ENCODE peak calls at places on chromosomes 7 and 10, in six cellular contexts. One of them, this sample, is unnamed. For H3K4me1, the result is how much of the 10 kb centered on the place peaks cover.

GRCh38 chr7:41940760-41941343 is 238.0 kb upstream of the INHBA start:
- DNase-seq in naive thymus-derived CD4-positive, alpha-beta T cell: peak
- DNase-seq in Peyer's patch: no peak
- DNase-seq in testis: peak
- DNase-seq in GM23248: peak
- DNase-seq in lower lobe of right lung: peak
- DNase-seq in this sample: peak

GRCh38 chr10:86375204-86375603 is 8.6 kb upstream of the GRID1 start:
- DNase-seq in naive thymus-derived CD4-positive, alpha-beta T cell: no peak
- DNase-seq in Peyer's patch: no peak
- DNase-seq in testis: peak
- DNase-seq in GM23248: no peak
- DNase-seq in lower lobe of right lung: no peak
- DNase-seq in this sample: no peak

GRCh38 chr10:33476757-33477273 is 142.3 kb upstream of the NRP1 start:
- DNase-seq in naive thymus-derived CD4-positive, alpha-beta T cell: no peak
- DNase-seq in Peyer's patch: no peak
- DNase-seq in testis: no peak
- DNase-seq in GM23248: no peak
- DNase-seq in lower lobe of right lung: no peak
- DNase-seq in this sample: no peak

GRCh38 chr7:38465946-38466345 is 165.2 kb downstream of the AMPH start:
- DNase-seq in naive thymus-derived CD4-positive, alpha-beta T cell: no peak
- DNase-seq in Peyer's patch: no peak
- DNase-seq in testis: no peak
- DNase-seq in GM23248: peak
- DNase-seq in lower lobe of right lung: no peak
- DNase-seq in this sample: no peak

GRCh38 chr7:44936322-44936721 is 42.5 kb downstream of the MYO1G start:
- DNase-seq in naive thymus-derived CD4-positive, alpha-beta T cell: no peak
- DNase-seq in Peyer's patch: no peak
- DNase-seq in testis: no peak
- DNase-seq in GM23248: no peak
- DNase-seq in lower lobe of right lung: no peak
- DNase-seq in this sample: no peak

GRCh38 chr7:55539380-55539779 is 32.9 kb downstream of the VOPP1 start:
- DNase-seq in naive thymus-derived CD4-positive, alpha-beta T cell: no peak
- DNase-seq in Peyer's patch: no peak
- DNase-seq in testis: no peak
- DNase-seq in GM23248: no peak
- DNase-seq in lower lobe of right lung: no peak
- DNase-seq in this sample: no peak

GRCh38 chr10:30027057-30028005 is 32.1 kb downstream of the JCAD start:
- DNase-seq in naive thymus-derived CD4-positive, alpha-beta T cell: peak
- DNase-seq in Peyer's patch: peak
- DNase-seq in testis: peak
- DNase-seq in GM23248: no peak
- DNase-seq in lower lobe of right lung: peak
- DNase-seq in this sample: peak

GRCh38 chr10:110750931-110751330 is 106.8 kb downstream of the RBM20 start:
- DNase-seq in naive thymus-derived CD4-positive, alpha-beta T cell: peak
- DNase-seq in Peyer's patch: no peak
- DNase-seq in testis: no peak
- DNase-seq in GM23248: no peak
- DNase-seq in lower lobe of right lung: no peak
- DNase-seq in this sample: no peak

GRCh38 chr7:25894002-25894901 is 257.7 kb upstream of the NFE2L3 start:
- DNase-seq in naive thymus-derived CD4-positive, alpha-beta T cell: peak
- DNase-seq in Peyer's patch: no peak
- DNase-seq in testis: peak
- DNase-seq in GM23248: peak
- DNase-seq in lower lobe of right lung: peak
- DNase-seq in this sample: peak

GRCh38 chr10:27242951-27243551 is 2.5 kb upstream of the ACBD5 start:
- DNase-seq in naive thymus-derived CD4-positive, alpha-beta T cell: peak
- DNase-seq in Peyer's patch: peak
- DNase-seq in testis: peak
- DNase-seq in GM23248: peak
- DNase-seq in lower lobe of right lung: no peak
- DNase-seq in this sample: peak

GRCh38 chr10:100374137-100374655 is 27.2 kb downstream of the SCD start:
- DNase-seq in naive thymus-derived CD4-positive, alpha-beta T cell: no peak
- DNase-seq in Peyer's patch: no peak
- DNase-seq in testis: no peak
- DNase-seq in GM23248: peak
- DNase-seq in lower lobe of right lung: no peak
- DNase-seq in this sample: no peak

GRCh38 chr7:3010161-3010560 is 33.5 kb downstream of the CARD11 start:
- DNase-seq in naive thymus-derived CD4-positive, alpha-beta T cell: no peak
- DNase-seq in Peyer's patch: no peak
- DNase-seq in testis: no peak
- DNase-seq in GM23248: no peak
- DNase-seq in lower lobe of right lung: no peak
- DNase-seq in this sample: no peak

GRCh38 chr7:12625836-12626235 is 55.3 kb downstream of the SCIN start:
- DNase-seq in naive thymus-derived CD4-positive, alpha-beta T cell: no peak
- DNase-seq in Peyer's patch: no peak
- DNase-seq in testis: no peak
- DNase-seq in GM23248: no peak
- DNase-seq in lower lobe of right lung: no peak
- DNase-seq in this sample: no peak

GRCh38 chr7:2734761-2735571 is 47.0 kb downstream of the AMZ1 start:
- DNase-seq in naive thymus-derived CD4-positive, alpha-beta T cell: no peak
- DNase-seq in Peyer's patch: no peak
- DNase-seq in testis: peak
- DNase-seq in GM23248: no peak
- DNase-seq in lower lobe of right lung: no peak
- DNase-seq in this sample: no peak

GRCh38 chr10:60930237-60930636 is 13.7 kb downstream of the RHOBTB1 start:
- DNase-seq in naive thymus-derived CD4-positive, alpha-beta T cell: no peak
- DNase-seq in Peyer's patch: no peak
- DNase-seq in testis: no peak
- DNase-seq in GM23248: no peak
- DNase-seq in lower lobe of right lung: no peak
- DNase-seq in this sample: no peak

GRCh38 chr7:98335411-98335977 is 54.0 kb downstream of the BRI3 start:
- DNase-seq in naive thymus-derived CD4-positive, alpha-beta T cell: no peak
- DNase-seq in Peyer's patch: no peak
- DNase-seq in testis: no peak
- DNase-seq in GM23248: no peak
- DNase-seq in lower lobe of right lung: no peak
- DNase-seq in this sample: no peak

GRCh38 chr7:66016131-66016461 is 34.1 kb upstream of the GUSB start:
- DNase-seq in naive thymus-derived CD4-positive, alpha-beta T cell: no peak
- DNase-seq in Peyer's patch: no peak
- DNase-seq in testis: no peak
- DNase-seq in GM23248: peak
- DNase-seq in lower lobe of right lung: no peak
- DNase-seq in this sample: peak

GRCh38 chr7:94344826-94345225 is 49.9 kb upstream of the COL1A2 start:
- DNase-seq in naive thymus-derived CD4-positive, alpha-beta T cell: no peak
- DNase-seq in Peyer's patch: no peak
- DNase-seq in testis: no peak
- DNase-seq in GM23248: peak
- DNase-seq in lower lobe of right lung: no peak
- DNase-seq in this sample: peak

GRCh38 chr10:5971315-5971832 is 6.0 kb downstream of the IL15RA start:
- DNase-seq in naive thymus-derived CD4-positive, alpha-beta T cell: no peak
- DNase-seq in Peyer's patch: peak
- DNase-seq in testis: no peak
- DNase-seq in GM23248: peak
- DNase-seq in lower lobe of right lung: peak
- DNase-seq in this sample: no peak

GRCh38 chr7:30170460-30171197 is 35.8 kb downstream of the MTURN start:
- DNase-seq in naive thymus-derived CD4-positive, alpha-beta T cell: no peak
- DNase-seq in Peyer's patch: no peak
- DNase-seq in testis: no peak
- DNase-seq in GM23248: peak
- DNase-seq in lower lobe of right lung: no peak
- DNase-seq in this sample: peak

GRCh38 chr7:4791738-4792536 is 16.5 kb downstream of the AP5Z1 start:
- DNase-seq in naive thymus-derived CD4-positive, alpha-beta T cell: peak
- DNase-seq in Peyer's patch: peak
- DNase-seq in testis: peak
- DNase-seq in GM23248: peak
- DNase-seq in lower lobe of right lung: peak
- DNase-seq in this sample: no peak

GRCh38 chr7:107993879-107994278 is 9.1 kb downstream of the LAMB1 start:
- DNase-seq in naive thymus-derived CD4-positive, alpha-beta T cell: no peak
- DNase-seq in Peyer's patch: no peak
- DNase-seq in testis: no peak
- DNase-seq in GM23248: no peak
- DNase-seq in lower lobe of right lung: no peak
- DNase-seq in this sample: no peak

GRCh38 chr10:132721725-132722124 is 64.2 kb downstream of the NKX6-2 start:
- DNase-seq in naive thymus-derived CD4-positive, alpha-beta T cell: no peak
- DNase-seq in Peyer's patch: no peak
- DNase-seq in testis: no peak
- DNase-seq in GM23248: no peak
- DNase-seq in lower lobe of right lung: no peak
- DNase-seq in this sample: no peak

GRCh38 chr10:47383254-47384147 is 592 bp downstream of the ZNF488 start:
- DNase-seq in naive thymus-derived CD4-positive, alpha-beta T cell: no peak
- DNase-seq in Peyer's patch: no peak
- DNase-seq in testis: no peak
- DNase-seq in GM23248: no peak
- DNase-seq in lower lobe of right lung: no peak
- DNase-seq in this sample: no peak

GRCh38 chr7:21426286-21426957 is 1.5 kb upstream of the SP4 start:
- DNase-seq in naive thymus-derived CD4-positive, alpha-beta T cell: no peak
- DNase-seq in Peyer's patch: no peak
- DNase-seq in testis: no peak
- DNase-seq in GM23248: peak
- DNase-seq in lower lobe of right lung: no peak
- DNase-seq in this sample: peak

GRCh38 chr10:119537953-119538630 is 4.4 kb downstream of the RGS10 start:
- DNase-seq in naive thymus-derived CD4-positive, alpha-beta T cell: no peak
- DNase-seq in Peyer's patch: no peak
- DNase-seq in testis: no peak
- DNase-seq in GM23248: no peak
- DNase-seq in lower lobe of right lung: no peak
- DNase-seq in this sample: no peak
- H3K4me3 ChIP-seq in naive thymus-derived CD4-positive, alpha-beta T cell: peak
- H3K4me3 ChIP-seq in Peyer's patch: peak
- H3K4me3 ChIP-seq in testis: no peak
- H3K4me3 ChIP-seq in GM23248: no peak
- H3K4me3 ChIP-seq in lower lobe of right lung: no peak
- H3K4me3 ChIP-seq in this sample: no peak

GRCh38 chr10:3805791-3806381 is 20.9 kb upstream of the KLF6 start:
- DNase-seq in naive thymus-derived CD4-positive, alpha-beta T cell: no peak
- DNase-seq in Peyer's patch: no peak
- DNase-seq in testis: no peak
- DNase-seq in GM23248: peak
- DNase-seq in lower lobe of right lung: no peak
- DNase-seq in this sample: peak

GRCh38 chr10:3806603-3807002 is 21.6 kb upstream of the KLF6 start:
- DNase-seq in naive thymus-derived CD4-positive, alpha-beta T cell: no peak
- DNase-seq in Peyer's patch: peak
- DNase-seq in testis: no peak
- DNase-seq in GM23248: peak
- DNase-seq in lower lobe of right lung: peak
- DNase-seq in this sample: peak

GRCh38 chr10:3803295-3803883 is 18.4 kb upstream of the KLF6 start:
- DNase-seq in naive thymus-derived CD4-positive, alpha-beta T cell: no peak
- DNase-seq in Peyer's patch: no peak
- DNase-seq in testis: no peak
- DNase-seq in GM23248: peak
- DNase-seq in lower lobe of right lung: no peak
- DNase-seq in this sample: peak

GRCh38 chr10:3803884-3804741 is 19.1 kb upstream of the KLF6 start:
- DNase-seq in naive thymus-derived CD4-positive, alpha-beta T cell: peak
- DNase-seq in Peyer's patch: no peak
- DNase-seq in testis: no peak
- DNase-seq in GM23248: peak
- DNase-seq in lower lobe of right lung: no peak
- DNase-seq in this sample: no peak

GRCh38 chr10:3805227-3805790 is 20.3 kb upstream of the KLF6 start:
- DNase-seq in naive thymus-derived CD4-positive, alpha-beta T cell: peak
- DNase-seq in Peyer's patch: no peak
- DNase-seq in testis: no peak
- DNase-seq in GM23248: peak
- DNase-seq in lower lobe of right lung: no peak
- DNase-seq in this sample: peak
- H3K4me1 ChIP-seq in naive thymus-derived CD4-positive, alpha-beta T cell: half or more
- H3K4me1 ChIP-seq in Peyer's patch: under half
- H3K4me1 ChIP-seq in testis: under half
- H3K4me1 ChIP-seq in GM23248: under half
- H3K4me1 ChIP-seq in lower lobe of right lung: half or more
- H3K4me1 ChIP-seq in this sample: under half

GRCh38 chr10:35420827-35421552 is 84.7 kb downstream of the CCNY start:
- DNase-seq in naive thymus-derived CD4-positive, alpha-beta T cell: no peak
- DNase-seq in Peyer's patch: no peak
- DNase-seq in testis: no peak
- DNase-seq in GM23248: peak
- DNase-seq in lower lobe of right lung: no peak
- DNase-seq in this sample: no peak

GRCh38 chr10:35422236-35422635 is 85.9 kb downstream of the CCNY start:
- DNase-seq in naive thymus-derived CD4-positive, alpha-beta T cell: no peak
- DNase-seq in Peyer's patch: no peak
- DNase-seq in testis: no peak
- DNase-seq in GM23248: peak
- DNase-seq in lower lobe of right lung: no peak
- DNase-seq in this sample: peak

GRCh38 chr10:35420044-35420443 is 83.7 kb downstream of the CCNY start:
- DNase-seq in naive thymus-derived CD4-positive, alpha-beta T cell: no peak
- DNase-seq in Peyer's patch: no peak
- DNase-seq in testis: no peak
- DNase-seq in GM23248: peak
- DNase-seq in lower lobe of right lung: no peak
- DNase-seq in this sample: peak

GRCh38 chr10:35423505-35424306 is 87.4 kb downstream of the CCNY start:
- DNase-seq in naive thymus-derived CD4-positive, alpha-beta T cell: no peak
- DNase-seq in Peyer's patch: no peak
- DNase-seq in testis: no peak
- DNase-seq in GM23248: peak
- DNase-seq in lower lobe of right lung: no peak
- DNase-seq in this sample: peak

GRCh38 chr10:35421553-35422178 is 85.4 kb downstream of the CCNY start:
- DNase-seq in naive thymus-derived CD4-positive, alpha-beta T cell: no peak
- DNase-seq in Peyer's patch: no peak
- DNase-seq in testis: no peak
- DNase-seq in GM23248: peak
- DNase-seq in lower lobe of right lung: no peak
- DNase-seq in this sample: peak
- H3K4me3 ChIP-seq in naive thymus-derived CD4-positive, alpha-beta T cell: no peak
- H3K4me3 ChIP-seq in Peyer's patch: no peak
- H3K4me3 ChIP-seq in testis: no peak
- H3K4me3 ChIP-seq in GM23248: peak
- H3K4me3 ChIP-seq in lower lobe of right lung: no peak
- H3K4me3 ChIP-seq in this sample: peak

DNA sequence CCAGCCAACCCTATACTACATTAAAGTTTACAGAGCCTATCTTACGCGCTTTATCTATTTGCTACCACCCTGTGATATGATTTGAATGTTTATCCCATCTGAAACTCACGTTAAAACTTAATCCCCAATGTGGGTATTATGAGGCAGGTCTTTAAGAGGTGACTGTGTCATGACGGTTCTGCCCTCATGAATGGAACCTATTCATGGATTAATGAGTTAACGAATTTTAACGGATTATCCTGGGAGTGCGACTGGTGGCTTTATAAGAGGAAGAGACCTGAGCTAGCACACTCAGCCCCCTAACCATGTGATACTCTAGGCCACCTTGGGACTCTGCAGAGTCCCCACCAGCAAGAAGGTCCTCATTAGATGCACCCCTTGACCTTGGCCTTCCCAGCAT is 37.8 kb downstream of the SRPK2 start:
- DNase-seq in naive thymus-derived CD4-positive, alpha-beta T cell: no peak
- DNase-seq in Peyer's patch: no peak
- DNase-seq in testis: no peak
- DNase-seq in GM23248: no peak
- DNase-seq in lower lobe of right lung: no peak
- DNase-seq in this sample: no peak
- H3K4me1 ChIP-seq in naive thymus-derived CD4-positive, alpha-beta T cell: half or more
- H3K4me1 ChIP-seq in Peyer's patch: under half
- H3K4me1 ChIP-seq in testis: under half
- H3K4me1 ChIP-seq in GM23248: under half
- H3K4me1 ChIP-seq in lower lobe of right lung: half or more
- H3K4me1 ChIP-seq in this sample: under half

This sample was measured in mammary epithelial cell.